ENCODE peak calls at places on chromosome 13, in ten cellular contexts. T is prostate gland; I is AG04450; W is AG10803; G is left ventricle myocardium inferior; P is mucosa of descending colon; M is pancreas; Y is sigmoid colon; D is gastrocnemius medialis; F is CD8-positive, alpha-beta T cell. N is an unnamed sample.

GRCh38 chr13:46179576-46180368 is 2.2 kb downstream of the LCP1 start:
- DNase-seq in T (no peak), I (no peak), W (no peak), G (peak), P (peak), M (no peak), Y (no peak), D (peak), F (peak), N (no peak)

GRCh38 chr13:37270206-37271001 is 164.9 kb upstream of the CSNK1A1L start:
- DNase-seq in T (no peak), I (no peak), W (peak), G (no peak), P (no peak), M (no peak), Y (no peak), D (no peak), F (no peak), N (no peak)

GRCh38 chr13:24187185-24187584 is 26.7 kb downstream of the SPATA13 start:
- DNase-seq in T (no peak), I (no peak), W (peak), G (no peak), P (no peak), M (no peak), Y (no peak), D (no peak), F (no peak), N (no peak)

GRCh38 chr13:85935868-85936467 is 136.7 kb upstream of the SLITRK6 start:
- DNase-seq in T (no peak), I (no peak), W (no peak), G (no peak), P (no peak), M (no peak), Y (no peak), D (no peak), F (no peak), N (no peak)

GRCh38 chr13:20369886-20370361 is 137.8 kb upstream of the GJB6 start:
- DNase-seq in T (no peak), I (no peak), W (no peak), G (no peak), P (no peak), M (no peak), Y (no peak), D (no peak), F (no peak), N (no peak)

GRCh38 chr13:114194853-114195252 is 15.8 kb downstream of the CFAP97D2 start:
- DNase-seq in T (no peak), I (no peak), W (no peak), G (no peak), P (no peak), M (no peak), Y (no peak), D (no peak), F (no peak), N (no peak)

GRCh38 chr13:85241045-85241444 is 558.2 kb downstream of the SLITRK6 start:
- DNase-seq in T (no peak), I (peak), W (no peak), G (no peak), P (no peak), M (no peak), Y (no peak), D (no peak), F (no peak), N (no peak)

GRCh38 chr13:114099918-114100445 is 32.4 kb downstream of the RASA3 start:
- DNase-seq in T (no peak), I (no peak), W (no peak), G (no peak), P (peak), M (peak), Y (peak), D (no peak), F (no peak), N (peak)

GRCh38 chr13:105436946-105437345 is 1098.5 kb downstream of the EFNB2 start:
- DNase-seq in T (no peak), I (no peak), W (no peak), G (no peak), P (no peak), M (no peak), Y (no peak), D (no peak), F (no peak), N (no peak)

GRCh38 chr13:33212396-33212795 is 73.2 kb downstream of the STARD13 start:
- DNase-seq in T (no peak), I (no peak), W (no peak), G (no peak), P (no peak), M (no peak), Y (no peak), D (no peak), F (no peak), N (no peak)

GRCh38 chr13:94706854-94707399 is 5.4 kb downstream of the SOX21 start:
- DNase-seq in T (no peak), I (no peak), W (no peak), G (no peak), P (no peak), M (no peak), Y (no peak), D (no peak), F (no peak), N (no peak)

GRCh38 chr13:27551563-27551962 is 68.8 kb downstream of the LNX2 start:
- DNase-seq in T (no peak), I (no peak), W (no peak), G (no peak), P (no peak), M (no peak), Y (no peak), D (no peak), F (no peak), N (no peak)

GRCh38 chr13:27559714-27560113 is 60.6 kb downstream of the LNX2 start:
- DNase-seq in T (no peak), I (no peak), W (no peak), G (no peak), P (no peak), M (no peak), Y (no peak), D (no peak), F (no peak), N (no peak)

DNA sequence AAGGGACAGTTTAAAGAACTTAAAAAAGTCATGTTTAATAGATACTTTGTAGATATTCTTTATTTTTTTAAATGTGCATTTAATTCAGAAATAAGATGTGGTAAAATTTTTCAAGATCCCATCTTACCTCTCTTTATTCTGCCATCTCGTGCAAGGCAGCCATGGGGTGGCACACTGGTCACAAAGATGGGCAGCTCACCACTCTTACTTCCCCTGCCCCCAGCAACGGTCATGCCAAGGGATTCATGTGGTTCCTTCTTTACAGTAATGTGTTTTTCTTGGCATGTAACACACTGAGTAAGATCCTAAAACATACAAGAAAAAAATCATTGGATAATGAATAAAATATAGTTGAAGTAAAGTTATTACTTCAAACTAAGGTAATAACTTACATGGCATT is 64.2 kb downstream of the LNX2 start:
- DNase-seq in T (no peak), I (no peak), W (peak), G (no peak), P (no peak), M (no peak), Y (peak), D (no peak), F (no peak), N (no peak)
- TF ChIP-seq CTCF in T (peak), I (peak), W (peak), G (peak), P (no peak), M (no peak), Y (no peak), D (no peak), F (no peak), N (peak)

DNA sequence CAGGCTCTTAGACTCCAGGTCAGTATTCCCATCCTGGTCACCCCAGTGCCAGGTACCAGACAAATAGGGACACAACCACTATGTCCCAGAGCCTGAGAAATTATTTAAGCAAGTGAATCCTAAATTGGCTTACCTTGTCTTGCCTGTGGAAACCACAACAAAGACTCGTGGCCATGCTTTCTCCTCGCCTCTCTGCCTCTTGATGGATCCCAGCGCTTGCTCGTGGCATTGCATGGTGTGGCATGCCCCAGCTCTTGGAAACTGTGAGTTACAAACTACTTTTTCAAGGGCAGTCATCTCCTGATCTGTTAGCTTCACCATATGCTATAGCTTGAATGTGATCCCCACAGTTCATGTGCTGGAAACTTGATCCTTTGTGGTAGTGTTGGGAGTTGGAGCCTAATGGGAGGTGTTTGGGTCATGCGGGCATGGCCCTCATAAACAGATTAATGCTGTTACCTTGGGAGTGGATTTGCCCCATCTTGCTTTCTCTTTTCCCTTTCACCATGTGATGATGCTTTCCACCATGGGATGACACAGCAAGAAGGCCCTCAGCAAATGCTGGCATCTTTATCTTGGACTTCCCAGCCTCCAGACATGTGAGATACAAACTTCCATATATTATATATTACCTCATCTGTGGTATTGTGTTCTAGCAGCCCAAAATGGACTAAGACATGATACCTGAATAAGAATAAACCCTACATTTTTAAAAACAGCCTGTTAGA is 31.2 kb downstream of the SPRYD7 start:
- DNase-seq in T (no peak), I (no peak), W (no peak), G (no peak), P (no peak), M (no peak), Y (no peak), D (no peak), F (no peak), N (no peak)
- H3K4me3 ChIP-seq in T (no peak), I (no peak), W (no peak), G (no peak), P (no peak), M (no peak), Y (no peak), D (no peak), F (no peak), N (no peak)

GRCh38 chr13:80341771-80342271 is 895 bp upstream of the SPRY2 start:
- DNase-seq in T (peak), I (no peak), W (no peak), G (peak), P (peak), M (no peak), Y (peak), D (peak), F (no peak), N (no peak)

GRCh38 chr13:80341098-80341701 is at the start of gene SPRY2:
- DNase-seq in T (peak), I (peak), W (peak), G (peak), P (peak), M (peak), Y (peak), D (peak), F (peak), N (peak)

GRCh38 chr13:80340643-80341097 is 256 bp downstream of the SPRY2 start:
- DNase-seq in T (no peak), I (no peak), W (peak), G (no peak), P (no peak), M (no peak), Y (peak), D (no peak), F (no peak), N (no peak)

GRCh38 chr13:80339841-80340642 is 884 bp downstream of the SPRY2 start:
- DNase-seq in T (peak), I (no peak), W (no peak), G (peak), P (peak), M (peak), Y (peak), D (peak), F (peak), N (no peak)

GRCh38 chr13:80342541-80343371 is 1.8 kb upstream of the SPRY2 start:
- DNase-seq in T (peak), I (no peak), W (peak), G (peak), P (peak), M (peak), Y (peak), D (peak), F (peak), N (no peak)
- TF ChIP-seq CTCF in T (peak), I (peak), W (peak), G (peak), P (peak), M (peak), Y (peak), D (peak), F (peak), N (peak)

GRCh38 chr13:66508153-66508909 is 721.8 kb downstream of the PCDH9 start:
- DNase-seq in T (no peak), I (no peak), W (no peak), G (no peak), P (no peak), M (no peak), Y (no peak), D (no peak), F (no peak), N (no peak)

GRCh38 chr13:66503890-66504289 is 726.2 kb downstream of the PCDH9 start:
- DNase-seq in T (no peak), I (no peak), W (no peak), G (no peak), P (no peak), M (no peak), Y (no peak), D (no peak), F (no peak), N (no peak)

GRCh38 chr13:66509176-66509575 is 721.0 kb downstream of the PCDH9 start:
- DNase-seq in T (no peak), I (no peak), W (no peak), G (no peak), P (no peak), M (no peak), Y (no peak), D (no peak), F (no peak), N (no peak)

GRCh38 chr13:66506031-66506777 is 723.9 kb downstream of the PCDH9 start:
- DNase-seq in T (no peak), I (no peak), W (no peak), G (no peak), P (no peak), M (no peak), Y (no peak), D (no peak), F (no peak), N (no peak)

DNA sequence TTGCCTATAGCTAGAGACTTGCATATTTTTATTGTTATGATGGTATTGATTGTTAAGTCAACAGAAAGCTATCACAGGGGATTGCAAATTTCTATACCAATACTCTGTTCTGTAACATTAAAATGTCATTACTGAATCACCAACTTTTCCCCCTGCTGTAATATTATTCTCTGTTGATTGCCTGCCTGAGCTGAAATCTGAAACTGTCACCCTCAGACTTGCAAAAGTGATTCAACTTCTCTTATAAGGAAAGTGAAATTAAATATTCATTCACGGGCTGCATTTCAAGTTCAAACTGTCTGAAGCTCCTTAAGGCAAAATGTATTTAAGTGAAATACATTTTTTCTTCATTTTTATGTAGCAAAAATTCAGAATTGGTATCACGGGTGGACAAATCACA is 723.2 kb downstream of the PCDH9 start:
- DNase-seq in T (no peak), I (no peak), W (no peak), G (no peak), P (no peak), M (no peak), Y (no peak), D (no peak), F (no peak), N (no peak)
- H3K4me3 ChIP-seq in T (no peak), I (no peak), W (no peak), G (no peak), P (no peak), M (no peak), Y (no peak), D (no peak), F (no peak), N (no peak)

GRCh38 chr13:112874751-112875300 is 94.2 kb upstream of the MCF2L start:
- DNase-seq in T (no peak), I (no peak), W (no peak), G (peak), P (no peak), M (peak), Y (peak), D (no peak), F (no peak), N (no peak)
- TF ChIP-seq CTCF in T (no peak), I (no peak), W (no peak), G (peak), P (no peak), M (no peak), Y (no peak), D (no peak), F (no peak), N (no peak)

GRCh38 chr13:99378985-99379734 is 72.0 kb upstream of the GPR183 start:
- DNase-seq in T (no peak), I (no peak), W (no peak), G (no peak), P (no peak), M (no peak), Y (no peak), D (no peak), F (no peak), N (no peak)
- H3K4me3 ChIP-seq in T (no peak), I (no peak), W (no peak), G (no peak), P (no peak), M (no peak), Y (no peak), D (no peak), F (no peak), N (no peak)

GRCh38 chr13:43116242-43116641 is 92.9 kb downstream of the DNAJC15 start:
- DNase-seq in T (no peak), I (no peak), W (no peak), G (no peak), P (no peak), M (no peak), Y (no peak), D (no peak), F (no peak), N (no peak)
- TF ChIP-seq CTCF in T (no peak), I (no peak), W (no peak), G (no peak), P (no peak), M (no peak), Y (no peak), D (no peak), F (no peak), N (no peak)

DNA sequence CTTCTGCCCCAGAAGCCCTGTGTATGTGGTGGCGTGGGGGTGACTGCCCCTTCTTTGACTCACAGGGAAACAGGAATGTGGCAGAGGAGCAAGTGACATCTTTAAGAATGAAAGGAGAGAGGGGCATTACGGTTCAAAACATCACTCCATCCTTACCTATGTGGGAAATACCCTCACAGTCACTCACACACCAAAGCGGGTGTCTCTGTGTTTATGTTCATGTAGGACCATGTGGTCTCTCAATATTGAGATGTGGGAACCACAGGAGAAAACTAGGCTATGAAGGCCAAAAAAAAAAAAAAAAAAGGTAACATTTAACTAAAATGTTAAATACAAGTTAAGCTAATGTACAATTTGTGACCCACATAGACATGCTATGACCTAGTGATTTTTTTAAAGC is 153.6 kb upstream of the GPR12 start:
- DNase-seq in T (no peak), I (no peak), W (no peak), G (no peak), P (no peak), M (no peak), Y (no peak), D (no peak), F (no peak), N (no peak)
- H3K4me3 ChIP-seq in T (no peak), I (no peak), W (no peak), G (no peak), P (no peak), M (no peak), Y (no peak), D (no peak), F (no peak), N (no peak)

GRCh38 chr13:40697711-40698110 is 31.3 kb upstream of the FOXO1 start:
- DNase-seq in T (no peak), I (no peak), W (no peak), G (no peak), P (no peak), M (no peak), Y (no peak), D (no peak), F (no peak), N (no peak)
- TF ChIP-seq CTCF in T (no peak), I (no peak), W (no peak), G (no peak), P (no peak), M (no peak), Y (no peak), D (no peak), F (no peak), N (no peak)